ENCODE peak calls at places on chromosome 9, in nine cellular contexts. H is brain microvascular endothelial cell; G is PC-9; M is neuronal stem cell; B is CD8-positive, alpha-beta memory T cell; T is A673; N is kidney; Z is lower leg skin; A is colonic mucosa. O is an unnamed sample.

GRCh38 chr9:16986441-16987387 is 116.2 kb upstream of the BNC2 start:
- DNase-seq in Z (no peak), H (peak; percentile 44), T (no peak), N (no peak), A (no peak), G (no peak), M (no peak), B (no peak), O (peak; percentile 76)

GRCh38 chr9:1959347-1959746 is 55.8 kb upstream of the SMARCA2 start:
- DNase-seq in A (no peak), N (no peak), H (no peak), B (no peak), G (no peak), Z (no peak), T (no peak), M (no peak), O (no peak)

GRCh38 chr9:36840895-36841536 is 193.1 kb downstream of the PAX5 start:
- DNase-seq in H (no peak), N (no peak), G (no peak), A (no peak), Z (no peak), B (no peak), T (no peak), M (no peak), O (no peak)

GRCh38 chr9:109887079-109887478 is 107.1 kb downstream of the PALM2AKAP2 start:
- DNase-seq in N (no peak), A (no peak), Z (no peak), T (no peak), M (no peak), H (peak; percentile 47), G (no peak), B (no peak), O (peak; percentile 28)

GRCh38 chr9:112861155-112861554 is 29.5 kb downstream of the SLC46A2 start:
- DNase-seq in B (no peak), G (no peak), A (no peak), N (no peak), H (no peak), Z (no peak), M (no peak), T (no peak), O (no peak)

GRCh38 chr9:115594551-115594950 is 476.6 kb upstream of the TNC start:
- DNase-seq in B (no peak), T (peak; percentile 79), Z (no peak), M (no peak), A (no peak), N (no peak), H (peak; percentile 42), G (no peak), O (no peak)

GRCh38 chr9:100466171-100466827 is 6.7 kb upstream of the TMEFF1 start:
- DNase-seq in Z (no peak), B (no peak), A (no peak), T (no peak), H (no peak), G (no peak), M (no peak), N (no peak), O (no peak)

GRCh38 chr9:86751207-86751606 is 196.1 kb downstream of the GAS1 start:
- DNase-seq in A (no peak), B (no peak), N (no peak), T (no peak), H (peak; percentile 31), Z (no peak), G (no peak), M (no peak), O (no peak)

GRCh38 chr9:6955251-6955921 is 197.6 kb downstream of the KDM4C start:
- DNase-seq in B (no peak), H (peak; percentile 59), N (no peak), T (peak; percentile 73), A (no peak), M (peak; percentile 48), G (no peak), Z (no peak), O (peak; percentile 6)

GRCh38 chr9:12723409-12724028 is 30.3 kb downstream of the TYRP1 start:
- DNase-seq in T (peak; percentile 33), M (no peak), H (no peak), A (peak; percentile 21), N (no peak), B (no peak), Z (no peak), G (peak; percentile 48), O (no peak)

GRCh38 chr9:126613656-126614055 is at the start of gene LMX1B:
- DNase-seq in H (no peak), N (no peak), M (no peak), G (no peak), T (peak; percentile 73), B (no peak), Z (no peak), A (no peak), O (peak; percentile 46)

GRCh38 chr9:69549310-69550202 is 122.6 kb downstream of the APBA1 start:
- DNase-seq in T (peak; percentile 58), Z (no peak), N (no peak), M (no peak), B (no peak), H (peak; percentile 29), A (peak; percentile 31), G (peak; percentile 40), O (peak; percentile 42)

GRCh38 chr9:132043708-132044107 is 36.0 kb downstream of the MED27 start:
- DNase-seq in N (no peak), B (no peak), Z (no peak), A (no peak), G (no peak), T (no peak), H (no peak), M (no peak), O (no peak)

GRCh38 chr9:26262431-26262830 is 584.2 kb upstream of the TUSC1 start:
- DNase-seq in G (no peak), M (no peak), B (no peak), H (no peak), A (no peak), N (no peak), T (no peak), Z (no peak), O (no peak)

GRCh38 chr9:16191691-16192402 is 639.0 kb downstream of the CCDC171 start:
- DNase-seq in G (peak; percentile 58), B (no peak), T (peak; percentile 60), N (peak; percentile 91), M (peak; percentile 70), A (peak; percentile 78), H (peak; percentile 94), Z (peak; percentile 71), O (peak; percentile 40)

GRCh38 chr9:117745598-117745997 is 41.4 kb downstream of the TLR4 start:
- DNase-seq in A (no peak), T (no peak), Z (no peak), B (no peak), N (no peak), H (no peak), M (no peak), G (no peak), O (no peak)

GRCh38 chr9:108056805-108057386 is 567.3 kb upstream of the KLF4 start:
- DNase-seq in N (no peak), B (no peak), T (no peak), A (no peak), G (peak; percentile 86), Z (no peak), M (no peak), H (peak; percentile 53), O (no peak)

GRCh38 chr9:108569624-108570023 is 286.2 kb downstream of the ACTL7B start:
- DNase-seq in A (no peak), Z (no peak), M (no peak), G (peak; percentile 57), H (peak; percentile 48), B (no peak), T (no peak), N (no peak), O (no peak)

GRCh38 chr9:16333697-16334096 is 536.8 kb downstream of the BNC2 start:
- DNase-seq in H (no peak), G (no peak), T (no peak), M (no peak), N (no peak), Z (no peak), A (no peak), B (no peak), O (no peak)

GRCh38 chr9:107286057-107286456 is 3.0 kb downstream of the RAD23B start:
- DNase-seq in A (no peak), Z (no peak), B (no peak), M (no peak), H (no peak), N (no peak), T (no peak), G (peak; percentile 40), O (no peak)

GRCh38 chr9:135745189-135745588 is 43.2 kb downstream of the KCNT1 start:
- DNase-seq in Z (no peak), B (no peak), M (no peak), A (no peak), H (no peak), T (no peak), N (no peak), G (no peak), O (no peak)
- H3K4me3 ChIP-seq in Z (no peak overlapping the region), B (no peak overlapping the region), M (no peak overlapping the region), A (no peak overlapping the region), H (no peak overlapping the region), T (no peak overlapping the region), N (no peak overlapping the region), G (no peak overlapping the region), O (no peak overlapping the region)

DNA sequence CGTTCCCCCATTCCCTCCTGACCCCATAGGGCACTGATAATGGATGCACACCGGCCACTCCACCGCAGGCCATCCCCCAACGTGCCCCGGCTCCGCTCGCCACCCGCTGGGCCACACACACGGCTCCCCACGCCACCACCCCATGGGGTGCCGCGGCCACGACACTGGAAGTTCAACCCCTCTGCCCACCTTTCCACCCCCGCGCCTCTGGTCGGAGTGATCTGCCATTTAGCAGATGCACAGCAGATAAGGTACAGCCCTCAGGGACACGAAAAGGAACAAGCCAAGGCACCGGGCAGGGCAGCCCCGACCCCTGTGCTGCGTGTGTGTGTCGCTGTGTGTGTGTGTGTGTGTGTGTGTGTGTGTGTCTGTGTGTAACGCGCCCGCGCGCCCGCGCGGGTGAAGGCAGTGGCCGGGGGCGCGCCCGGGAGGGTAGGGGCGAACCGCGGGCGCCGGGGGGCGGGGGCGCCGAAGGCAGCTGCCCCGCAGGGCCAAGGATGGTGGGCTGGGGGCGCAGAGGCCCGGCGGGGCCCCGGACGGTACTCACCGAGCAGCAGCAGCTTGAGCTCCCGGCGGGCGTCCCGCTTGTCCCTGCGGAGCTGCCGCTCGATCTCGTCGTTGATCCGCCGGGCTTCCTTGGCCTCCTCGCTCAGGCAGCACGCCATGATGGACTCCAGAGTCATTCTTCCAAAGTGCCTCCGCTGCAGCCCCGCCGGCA is 899 bp downstream of the GNAQ start:
- DNase-seq in B (peak; percentile 69), Z (peak; percentile 26), A (peak; percentile 73), T (peak; percentile 74), H (no peak), N (peak; percentile 83), M (peak; percentile 61), G (no peak), O (peak; percentile 57)
- H3K4me3 ChIP-seq in B (peak overlapping the region; percentile 70), Z (peak overlapping the region; percentile 79), A (peak overlapping the region; percentile 60), T (peak overlapping the region; percentile 89), H (peak overlapping the region; percentile 88), N (peak overlapping the region; percentile 84), M (peak overlapping the region; percentile 96), G (peak overlapping the region; percentile 94), O (peak overlapping the region; percentile 92)

GRCh38 chr9:97695390-97695789 is 1.8 kb downstream of the XPA start:
- DNase-seq in M (no peak), G (no peak), T (no peak), H (no peak), A (no peak), B (no peak), Z (no peak), N (no peak), O (no peak)
- H3K4me3 ChIP-seq in M (peak overlapping the region; percentile 69), G (peak overlapping the region; percentile 63), T (peak overlapping the region; percentile 92), H (no peak overlapping the region), A (no peak overlapping the region), B (peak overlapping the region; percentile 78), Z (no peak overlapping the region), N (peak overlapping the region; percentile 64), O (no peak overlapping the region)

GRCh38 chr9:74138182-74138581 is 359.0 kb upstream of the RORB start:
- DNase-seq in T (no peak), M (no peak), G (no peak), N (no peak), Z (no peak), A (no peak), H (no peak), B (no peak), O (no peak)
- H3K4me3 ChIP-seq in T (no peak overlapping the region), M (no peak overlapping the region), G (no peak overlapping the region), N (no peak overlapping the region), Z (no peak overlapping the region), A (no peak overlapping the region), H (no peak overlapping the region), B (no peak overlapping the region), O (no peak overlapping the region)

O was measured in Jurkat, Clone E6-1.